ENCODE peak calls at places on chromosomes 12 and 14, in seven cellular contexts. J is fibroblast of the conjunctiva, O is NCI-H774, S is NT2/D1, Z is dermis blood vessel endothelial cell, A is A549, F is NCI-H460. U is an unnamed sample.

GRCh38 chr14:55130194-55130550 is 1.1 kb downstream of the LGALS3 start:
- DNase-seq in J (no peak), O (no peak), S (no peak), F (no peak), A (peak; percentile 54), Z (peak; percentile 33), U (no peak)

GRCh38 chr14:101590616-101591015 is 29.3 kb downstream of the DIO3 start:
- DNase-seq in J (no peak), S (no peak), F (no peak), Z (no peak), A (no peak), O (no peak), U (no peak)

GRCh38 chr14:104735830-104736642 is 12.0 kb downstream of the ADSS1 start:
- DNase-seq in Z (peak; percentile 87), O (no peak), A (no peak), J (peak; percentile 31), F (peak; percentile 43), S (no peak), U (peak; percentile 88)

GRCh38 chr14:101035466-101036225 is 132.1 kb upstream of the RTL1 start:
- DNase-seq in J (no peak), Z (no peak), O (no peak), A (no peak), F (no peak), S (no peak), U (no peak)

GRCh38 chr12:111584959-111585358 is 14.2 kb downstream of the ATXN2 start:
- DNase-seq in S (no peak), J (no peak), Z (no peak), O (no peak), F (no peak), A (peak; percentile 18), U (no peak)

GRCh38 chr12:128644664-128645296 is 179.0 kb downstream of the SLC15A4 start:
- DNase-seq in A (peak; percentile 19), F (no peak), J (no peak), Z (peak; percentile 11), S (peak; percentile 48), O (peak; percentile 40), U (no peak)

GRCh38 chr12:102808412-102808811 is 108.6 kb downstream of the PAH start:
- DNase-seq in S (no peak), Z (no peak), F (no peak), O (no peak), A (no peak), J (no peak), U (no peak)

GRCh38 chr12:116876151-116876869 is 4.9 kb downstream of the HRK start:
- DNase-seq in Z (no peak), A (no peak), F (no peak), O (no peak), J (no peak), S (no peak), U (no peak)

U was measured in dermis microvascular lymphatic vessel endothelial cell.